ENCODE peak calls at places on chromosomes 6 and 20, in seven cellular contexts. One of them, this sample, is unnamed.

GRCh38 chr20:57659789-57660509 is 39.7 kb upstream of the ZBP1 start:
- DNase-seq in psoas muscle: no peak
- DNase-seq in left ventricle myocardium inferior: peak; percentile 10
- DNase-seq in naive thymus-derived CD4-positive, alpha-beta T cell: no peak
- DNase-seq in HepG2: no peak
- DNase-seq in small intestine: no peak
- DNase-seq in lower lobe of right lung: peak; percentile 41
- DNase-seq in this sample: no peak

GRCh38 chr20:16701296-16701695 is 28.5 kb upstream of the SNRPB2 start:
- DNase-seq in psoas muscle: no peak
- DNase-seq in left ventricle myocardium inferior: no peak
- DNase-seq in naive thymus-derived CD4-positive, alpha-beta T cell: peak; percentile 15
- DNase-seq in HepG2: peak; percentile 40
- DNase-seq in small intestine: peak; percentile 30
- DNase-seq in lower lobe of right lung: no peak
- DNase-seq in this sample: peak; percentile 8

GRCh38 chr6:41878246-41878645 is 16.9 kb downstream of the USP49 start:
- DNase-seq in psoas muscle: no peak
- DNase-seq in left ventricle myocardium inferior: no peak
- DNase-seq in naive thymus-derived CD4-positive, alpha-beta T cell: no peak
- DNase-seq in HepG2: no peak
- DNase-seq in small intestine: no peak
- DNase-seq in lower lobe of right lung: no peak
- DNase-seq in this sample: no peak

GRCh38 chr6:79034865-79035264 is 43.2 kb downstream of the PHIP start:
- DNase-seq in psoas muscle: no peak
- DNase-seq in left ventricle myocardium inferior: no peak
- DNase-seq in naive thymus-derived CD4-positive, alpha-beta T cell: no peak
- DNase-seq in HepG2: no peak
- DNase-seq in small intestine: no peak
- DNase-seq in lower lobe of right lung: no peak
- DNase-seq in this sample: no peak

GRCh38 chr6:165917576-165917975 is 250.1 kb downstream of the TBXT start:
- DNase-seq in psoas muscle: no peak
- DNase-seq in left ventricle myocardium inferior: no peak
- DNase-seq in naive thymus-derived CD4-positive, alpha-beta T cell: no peak
- DNase-seq in HepG2: no peak
- DNase-seq in small intestine: no peak
- DNase-seq in lower lobe of right lung: no peak
- DNase-seq in this sample: no peak

GRCh38 chr20:59437601-59438031 is 137.2 kb downstream of the EDN3 start:
- DNase-seq in psoas muscle: no peak
- DNase-seq in left ventricle myocardium inferior: no peak
- DNase-seq in naive thymus-derived CD4-positive, alpha-beta T cell: no peak
- DNase-seq in HepG2: no peak
- DNase-seq in small intestine: no peak
- DNase-seq in lower lobe of right lung: no peak
- DNase-seq in this sample: no peak

GRCh38 chr6:137102851-137103492 is 58.2 kb upstream of the IL20RA start:
- DNase-seq in psoas muscle: no peak
- DNase-seq in left ventricle myocardium inferior: no peak
- DNase-seq in naive thymus-derived CD4-positive, alpha-beta T cell: no peak
- DNase-seq in HepG2: no peak
- DNase-seq in small intestine: no peak
- DNase-seq in lower lobe of right lung: no peak
- DNase-seq in this sample: no peak

GRCh38 chr6:11315743-11316437 is 83.4 kb upstream of the NEDD9 start:
- DNase-seq in psoas muscle: no peak
- DNase-seq in left ventricle myocardium inferior: no peak
- DNase-seq in naive thymus-derived CD4-positive, alpha-beta T cell: no peak
- DNase-seq in HepG2: no peak
- DNase-seq in small intestine: peak; percentile 97
- DNase-seq in lower lobe of right lung: no peak
- DNase-seq in this sample: no peak

GRCh38 chr20:37520417-37520751 is 666 bp upstream of the NNAT start:
- DNase-seq in psoas muscle: no peak
- DNase-seq in left ventricle myocardium inferior: no peak
- DNase-seq in naive thymus-derived CD4-positive, alpha-beta T cell: no peak
- DNase-seq in HepG2: no peak
- DNase-seq in small intestine: no peak
- DNase-seq in lower lobe of right lung: no peak
- DNase-seq in this sample: no peak

GRCh38 chr20:51050636-51051035 is 27.7 kb upstream of the KCNG1 start:
- DNase-seq in psoas muscle: no peak
- DNase-seq in left ventricle myocardium inferior: no peak
- DNase-seq in naive thymus-derived CD4-positive, alpha-beta T cell: no peak
- DNase-seq in HepG2: no peak
- DNase-seq in small intestine: no peak
- DNase-seq in lower lobe of right lung: no peak
- DNase-seq in this sample: no peak

GRCh38 chr6:15462717-15463525 is 199.9 kb downstream of the DTNBP1 start:
- DNase-seq in psoas muscle: no peak
- DNase-seq in left ventricle myocardium inferior: no peak
- DNase-seq in naive thymus-derived CD4-positive, alpha-beta T cell: no peak
- DNase-seq in HepG2: no peak
- DNase-seq in small intestine: no peak
- DNase-seq in lower lobe of right lung: no peak
- DNase-seq in this sample: no peak

GRCh38 chr6:145891126-145891525 is 73.0 kb downstream of the SHPRH start:
- DNase-seq in psoas muscle: no peak
- DNase-seq in left ventricle myocardium inferior: no peak
- DNase-seq in naive thymus-derived CD4-positive, alpha-beta T cell: no peak
- DNase-seq in HepG2: peak; percentile 56
- DNase-seq in small intestine: no peak
- DNase-seq in lower lobe of right lung: no peak
- DNase-seq in this sample: no peak

GRCh38 chr20:42380287-42380686 is 762.1 kb upstream of the CHD6 start:
- DNase-seq in psoas muscle: no peak
- DNase-seq in left ventricle myocardium inferior: no peak
- DNase-seq in naive thymus-derived CD4-positive, alpha-beta T cell: no peak
- DNase-seq in HepG2: no peak
- DNase-seq in small intestine: no peak
- DNase-seq in lower lobe of right lung: no peak
- DNase-seq in this sample: no peak

GRCh38 chr20:61311656-61312387 is 59.8 kb downstream of the CDH4 start:
- DNase-seq in psoas muscle: no peak
- DNase-seq in left ventricle myocardium inferior: no peak
- DNase-seq in naive thymus-derived CD4-positive, alpha-beta T cell: no peak
- DNase-seq in HepG2: no peak
- DNase-seq in small intestine: no peak
- DNase-seq in lower lobe of right lung: no peak
- DNase-seq in this sample: no peak

GRCh38 chr6:137975058-137975940 is 108.2 kb downstream of the TNFAIP3 start:
- DNase-seq in psoas muscle: no peak
- DNase-seq in left ventricle myocardium inferior: no peak
- DNase-seq in naive thymus-derived CD4-positive, alpha-beta T cell: peak; percentile 37
- DNase-seq in HepG2: peak; percentile 23
- DNase-seq in small intestine: peak; percentile 59
- DNase-seq in lower lobe of right lung: no peak
- DNase-seq in this sample: peak; percentile 48

GRCh38 chr20:8837396-8837795 is 231.5 kb upstream of the PLCB4 start:
- DNase-seq in psoas muscle: no peak
- DNase-seq in left ventricle myocardium inferior: no peak
- DNase-seq in naive thymus-derived CD4-positive, alpha-beta T cell: no peak
- DNase-seq in HepG2: peak; percentile 34
- DNase-seq in small intestine: no peak
- DNase-seq in lower lobe of right lung: no peak
- DNase-seq in this sample: no peak

GRCh38 chr6:3175742-3176321 is 18.5 kb upstream of the TUBB2A start:
- DNase-seq in psoas muscle: no peak
- DNase-seq in left ventricle myocardium inferior: no peak
- DNase-seq in naive thymus-derived CD4-positive, alpha-beta T cell: no peak
- DNase-seq in HepG2: no peak
- DNase-seq in small intestine: no peak
- DNase-seq in lower lobe of right lung: no peak
- DNase-seq in this sample: no peak

GRCh38 chr20:50376888-50377459 is 133.2 kb upstream of the PTPN1 start:
- DNase-seq in psoas muscle: no peak
- DNase-seq in left ventricle myocardium inferior: no peak
- DNase-seq in naive thymus-derived CD4-positive, alpha-beta T cell: no peak
- DNase-seq in HepG2: no peak
- DNase-seq in small intestine: no peak
- DNase-seq in lower lobe of right lung: no peak
- DNase-seq in this sample: no peak

GRCh38 chr6:71465096-71465495 is 176.5 kb downstream of the OGFRL1 start:
- DNase-seq in psoas muscle: no peak
- DNase-seq in left ventricle myocardium inferior: no peak
- DNase-seq in naive thymus-derived CD4-positive, alpha-beta T cell: no peak
- DNase-seq in HepG2: no peak
- DNase-seq in small intestine: no peak
- DNase-seq in lower lobe of right lung: no peak
- DNase-seq in this sample: no peak

GRCh38 chr20:63248835-63249591 is 5.2 kb downstream of the NKAIN4 start:
- DNase-seq in psoas muscle: no peak
- DNase-seq in left ventricle myocardium inferior: no peak
- DNase-seq in naive thymus-derived CD4-positive, alpha-beta T cell: no peak
- DNase-seq in HepG2: no peak
- DNase-seq in small intestine: no peak
- DNase-seq in lower lobe of right lung: no peak
- DNase-seq in this sample: no peak

GRCh38 chr6:155041781-155042279 is 46.7 kb downstream of the TIAM2 start:
- DNase-seq in psoas muscle: no peak
- DNase-seq in left ventricle myocardium inferior: no peak
- DNase-seq in naive thymus-derived CD4-positive, alpha-beta T cell: no peak
- DNase-seq in HepG2: no peak
- DNase-seq in small intestine: no peak
- DNase-seq in lower lobe of right lung: no peak
- DNase-seq in this sample: no peak

GRCh38 chr6:113385020-113385431 is 472.1 kb upstream of the MARCKS start:
- DNase-seq in psoas muscle: no peak
- DNase-seq in left ventricle myocardium inferior: no peak
- DNase-seq in naive thymus-derived CD4-positive, alpha-beta T cell: no peak
- DNase-seq in HepG2: no peak
- DNase-seq in small intestine: no peak
- DNase-seq in lower lobe of right lung: no peak
- DNase-seq in this sample: no peak

GRCh38 chr6:36198986-36199385 is 2.4 kb downstream of the BRPF3 start:
- DNase-seq in psoas muscle: no peak
- DNase-seq in left ventricle myocardium inferior: no peak
- DNase-seq in naive thymus-derived CD4-positive, alpha-beta T cell: no peak
- DNase-seq in HepG2: no peak
- DNase-seq in small intestine: no peak
- DNase-seq in lower lobe of right lung: no peak
- DNase-seq in this sample: no peak
- H3K36me3 ChIP-seq in psoas muscle: peaks cover 48% of the 10 kb centered on the region
- H3K36me3 ChIP-seq in left ventricle myocardium inferior: peaks cover 37% of the 10 kb centered on the region
- H3K36me3 ChIP-seq in naive thymus-derived CD4-positive, alpha-beta T cell: no peaks in the 10 kb centered on the region
- H3K36me3 ChIP-seq in HepG2: peaks cover 45% of the 10 kb centered on the region
- H3K36me3 ChIP-seq in small intestine: peaks cover 11% of the 10 kb centered on the region
- H3K36me3 ChIP-seq in lower lobe of right lung: peaks cover 35% of the 10 kb centered on the region
- H3K36me3 ChIP-seq in this sample: peaks cover 38% of the 10 kb centered on the region

GRCh38 chr20:46505501-46505900 is 7.9 kb downstream of the ZNF334 start:
- DNase-seq in psoas muscle: no peak
- DNase-seq in left ventricle myocardium inferior: no peak
- DNase-seq in naive thymus-derived CD4-positive, alpha-beta T cell: no peak
- DNase-seq in HepG2: no peak
- DNase-seq in small intestine: no peak
- DNase-seq in lower lobe of right lung: no peak
- DNase-seq in this sample: no peak

GRCh38 chr20:46507760-46508407 is 5.5 kb downstream of the ZNF334 start:
- DNase-seq in psoas muscle: no peak
- DNase-seq in left ventricle myocardium inferior: no peak
- DNase-seq in naive thymus-derived CD4-positive, alpha-beta T cell: no peak
- DNase-seq in HepG2: no peak
- DNase-seq in small intestine: no peak
- DNase-seq in lower lobe of right lung: no peak
- DNase-seq in this sample: no peak

GRCh38 chr20:46501337-46501942 is 11.9 kb downstream of the ZNF334 start:
- DNase-seq in psoas muscle: no peak
- DNase-seq in left ventricle myocardium inferior: no peak
- DNase-seq in naive thymus-derived CD4-positive, alpha-beta T cell: no peak
- DNase-seq in HepG2: peak; percentile 35
- DNase-seq in small intestine: no peak
- DNase-seq in lower lobe of right lung: no peak
- DNase-seq in this sample: no peak

GRCh38 chr20:46501961-46502360 is 11.4 kb downstream of the ZNF334 start:
- DNase-seq in psoas muscle: no peak
- DNase-seq in left ventricle myocardium inferior: no peak
- DNase-seq in naive thymus-derived CD4-positive, alpha-beta T cell: no peak
- DNase-seq in HepG2: peak; percentile 16
- DNase-seq in small intestine: no peak
- DNase-seq in lower lobe of right lung: no peak
- DNase-seq in this sample: no peak
- H3K9me3 ChIP-seq in psoas muscle: peaks cover 24% of the 10 kb centered on the region
- H3K9me3 ChIP-seq in left ventricle myocardium inferior: peaks cover 46% of the 10 kb centered on the region
- H3K9me3 ChIP-seq in naive thymus-derived CD4-positive, alpha-beta T cell: peaks cover 8% of the 10 kb centered on the region
- H3K9me3 ChIP-seq in HepG2: no peaks in the 10 kb centered on the region
- H3K9me3 ChIP-seq in small intestine: peaks cover 3% of the 10 kb centered on the region
- H3K9me3 ChIP-seq in lower lobe of right lung: peaks cover 28% of the 10 kb centered on the region
- H3K9me3 ChIP-seq in this sample: peaks cover 4% of the 10 kb centered on the region

GRCh38 chr6:157879873-157880254 is 56.8 kb downstream of the SNX9 start:
- DNase-seq in psoas muscle: no peak
- DNase-seq in left ventricle myocardium inferior: no peak
- DNase-seq in naive thymus-derived CD4-positive, alpha-beta T cell: no peak
- DNase-seq in HepG2: no peak
- DNase-seq in small intestine: no peak
- DNase-seq in lower lobe of right lung: peak; percentile 52
- DNase-seq in this sample: no peak

GRCh38 chr6:157879034-157879872 is 56.2 kb downstream of the SNX9 start:
- DNase-seq in psoas muscle: no peak
- DNase-seq in left ventricle myocardium inferior: no peak
- DNase-seq in naive thymus-derived CD4-positive, alpha-beta T cell: no peak
- DNase-seq in HepG2: no peak
- DNase-seq in small intestine: no peak
- DNase-seq in lower lobe of right lung: no peak
- DNase-seq in this sample: peak; percentile 43

GRCh38 chr6:157877573-157878011 is 54.5 kb downstream of the SNX9 start:
- DNase-seq in psoas muscle: no peak
- DNase-seq in left ventricle myocardium inferior: no peak
- DNase-seq in naive thymus-derived CD4-positive, alpha-beta T cell: peak; percentile 24
- DNase-seq in HepG2: no peak
- DNase-seq in small intestine: no peak
- DNase-seq in lower lobe of right lung: no peak
- DNase-seq in this sample: no peak

GRCh38 chr6:157877149-157877548 is 54.1 kb downstream of the SNX9 start:
- DNase-seq in psoas muscle: no peak
- DNase-seq in left ventricle myocardium inferior: no peak
- DNase-seq in naive thymus-derived CD4-positive, alpha-beta T cell: no peak
- DNase-seq in HepG2: no peak
- DNase-seq in small intestine: no peak
- DNase-seq in lower lobe of right lung: no peak
- DNase-seq in this sample: no peak

DNA sequence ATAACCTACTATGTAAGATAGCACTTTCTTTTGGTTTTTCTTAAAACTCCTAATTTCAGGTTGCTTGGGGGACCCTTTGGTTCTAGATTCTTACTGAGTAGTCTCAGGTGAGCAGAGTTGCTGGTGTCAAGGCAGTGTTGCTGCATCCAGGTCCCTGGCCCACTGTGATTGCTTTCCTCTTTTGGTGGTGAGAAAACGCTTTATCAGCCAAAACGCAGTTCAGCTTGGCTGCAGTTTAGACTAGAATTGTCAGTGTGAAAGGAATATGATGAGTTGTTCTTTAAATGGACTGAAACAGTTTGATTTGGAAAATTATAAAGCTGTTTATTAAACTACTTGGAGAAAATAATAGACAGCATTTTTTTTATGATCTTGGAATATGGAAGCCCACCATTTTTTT is 55.0 kb downstream of the SNX9 start:
- DNase-seq in psoas muscle: no peak
- DNase-seq in left ventricle myocardium inferior: no peak
- DNase-seq in naive thymus-derived CD4-positive, alpha-beta T cell: no peak
- DNase-seq in HepG2: no peak
- DNase-seq in small intestine: no peak
- DNase-seq in lower lobe of right lung: no peak
- DNase-seq in this sample: no peak
- H3K36me3 ChIP-seq in psoas muscle: peaks cover 58% of the 10 kb centered on the region
- H3K36me3 ChIP-seq in left ventricle myocardium inferior: peaks cover 57% of the 10 kb centered on the region
- H3K36me3 ChIP-seq in naive thymus-derived CD4-positive, alpha-beta T cell: no peaks in the 10 kb centered on the region
- H3K36me3 ChIP-seq in HepG2: peaks cover 60% of the 10 kb centered on the region
- H3K36me3 ChIP-seq in small intestine: peaks cover 11% of the 10 kb centered on the region
- H3K36me3 ChIP-seq in lower lobe of right lung: peaks cover 38% of the 10 kb centered on the region
- H3K36me3 ChIP-seq in this sample: peaks cover 9% of the 10 kb centered on the region

GRCh38 chr6:168596316-168596715 is 155.3 kb downstream of the SMOC2 start:
- DNase-seq in psoas muscle: no peak
- DNase-seq in left ventricle myocardium inferior: no peak
- DNase-seq in naive thymus-derived CD4-positive, alpha-beta T cell: no peak
- DNase-seq in HepG2: no peak
- DNase-seq in small intestine: peak; percentile 8
- DNase-seq in lower lobe of right lung: no peak
- DNase-seq in this sample: no peak
- H3K9me3 ChIP-seq in psoas muscle: no peaks in the 10 kb centered on the region
- H3K9me3 ChIP-seq in left ventricle myocardium inferior: no peaks in the 10 kb centered on the region
- H3K9me3 ChIP-seq in naive thymus-derived CD4-positive, alpha-beta T cell: no peaks in the 10 kb centered on the region
- H3K9me3 ChIP-seq in HepG2: no peaks in the 10 kb centered on the region
- H3K9me3 ChIP-seq in small intestine: no peaks in the 10 kb centered on the region
- H3K9me3 ChIP-seq in lower lobe of right lung: no peaks in the 10 kb centered on the region
- H3K9me3 ChIP-seq in this sample: no peaks in the 10 kb centered on the region

This sample was measured in HAP-1.